ENCODE peak calls at places on chromosomes 2 and 18, in four cellular contexts. D is tibial nerve, F is neural progenitor cell, T is GM23338. S is an unnamed sample.

GRCh38 chr2:109367679-109368078 is 238.7 kb downstream of the SH3RF3 start:
- DNase-seq in D (no peak), F (no peak), T (no peak), S (no peak)

GRCh38 chr18:68916734-68917133 is 118.9 kb downstream of the CCDC102B start:
- DNase-seq in D (no peak), F (no peak), T (no peak), S (peak; percentile 75)

GRCh38 chr2:239246723-239247122 is 154.1 kb downstream of the HDAC4 start:
- DNase-seq in D (no peak), F (no peak), T (no peak), S (peak; percentile 70)

GRCh38 chr18:51668101-51668500 is 470.6 kb upstream of the MEX3C start:
- DNase-seq in D (peak; percentile 58), F (peak; percentile 78), T (peak; percentile 86), S (peak; percentile 28)

GRCh38 chr2:158221055-158222021 is 119.7 kb downstream of the UPP2 start:
- DNase-seq in D (no peak), F (no peak), T (no peak), S (no peak)

GRCh38 chr2:33267043-33267442 is 209.4 kb upstream of the RASGRP3 start:
- DNase-seq in D (no peak), F (no peak), T (no peak), S (no peak)

GRCh38 chr2:241088791-241089732 is 13.0 kb downstream of the MTERF4 start:
- DNase-seq in D (no peak), F (no peak), T (no peak), S (no peak)

GRCh38 chr2:176080540-176081355 is 3.0 kb downstream of the EVX2 start:
- DNase-seq in D (no peak), F (no peak), T (peak; percentile 51), S (no peak)

GRCh38 chr2:62145478-62146100 is 50.3 kb upstream of the B3GNT2 start:
- DNase-seq in D (no peak), F (no peak), T (no peak), S (no peak)

GRCh38 chr18:8987250-8987649 is 115.2 kb upstream of the NDUFV2 start:
- DNase-seq in D (no peak), F (no peak), T (no peak), S (peak; percentile 77)

GRCh38 chr2:28300921-28301341 is 91.7 kb upstream of the FOSL2 start:
- DNase-seq in D (no peak), F (no peak), T (no peak), S (no peak)

GRCh38 chr2:74778381-74779371 is 55.3 kb upstream of the HK2 start:
- DNase-seq in D (no peak), F (peak; percentile 87), T (peak; percentile 91), S (no peak)

GRCh38 chr18:50590625-50591024 is 30.7 kb downstream of the MAPK4 start:
- DNase-seq in D (no peak), F (no peak), T (no peak), S (no peak)

GRCh38 chr2:109213646-109214417 is 84.8 kb downstream of the SH3RF3 start:
- DNase-seq in D (no peak), F (no peak), T (no peak), S (peak; percentile 33)

GRCh38 chr2:29783696-29784095 is 137.7 kb downstream of the ALK start:
- DNase-seq in D (no peak), F (no peak), T (no peak), S (no peak)

GRCh38 chr2:232372231-232373208 is 6.0 kb upstream of the ALPP start:
- DNase-seq in D (no peak), F (no peak), T (no peak), S (peak; percentile 17)

GRCh38 chr2:101828267-101829017 is 130.9 kb downstream of the MAP4K4 start:
- DNase-seq in D (no peak), F (no peak), T (no peak), S (no peak)

GRCh38 chr2:46984642-46985476 is 69.3 kb upstream of the MCFD2 start:
- DNase-seq in D (peak; percentile 73), F (no peak), T (no peak), S (peak; percentile 92)

GRCh38 chr2:71531522-71532047 is 78.2 kb downstream of the DYSF start:
- DNase-seq in D (no peak), F (no peak), T (no peak), S (peak; percentile 95)

GRCh38 chr2:78699696-78700095 is 325.8 kb upstream of the REG3G start:
- DNase-seq in D (no peak), F (no peak), T (no peak), S (no peak)

GRCh38 chr2:17830053-17831034 is 14.1 kb downstream of the MSGN1 start:
- DNase-seq in D (peak; percentile 54), F (peak; percentile 93), T (peak; percentile 96), S (peak; percentile 75)

GRCh38 chr2:46487667-46488333 is 8.4 kb downstream of the TMEM247 start:
- DNase-seq in D (peak; percentile 54), F (no peak), T (peak; percentile 14), S (no peak)

GRCh38 chr2:184598313-184599053 is at the start of gene ZNF804A:
- DNase-seq in D (peak; percentile 41), F (peak; percentile 81), T (peak; percentile 55), S (peak; percentile 4)

GRCh38 chr2:172457606-172458005 is 30.2 kb downstream of the ITGA6 start:
- DNase-seq in D (no peak), F (no peak), T (no peak), S (no peak)

GRCh38 chr2:226273440-226273839 is 526.2 kb downstream of the IRS1 start:
- DNase-seq in D (no peak), F (no peak), T (no peak), S (no peak)

GRCh38 chr2:127107622-127107999 is 657 bp upstream of the BIN1 start:
- DNase-seq in D (no peak), F (no peak), T (peak; percentile 63), S (no peak)

GRCh38 chr2:144379891-144380311 is 140.0 kb downstream of the ZEB2 start:
- DNase-seq in D (no peak), F (peak; percentile 19), T (peak; percentile 5), S (no peak)

GRCh38 chr18:22844184-22844583 is 88.9 kb upstream of the RBBP8 start:
- DNase-seq in D (no peak), F (no peak), T (no peak), S (peak; percentile 82)

GRCh38 chr2:10482460-10482859 is 34.3 kb upstream of the ODC1 start:
- DNase-seq in D (no peak), F (no peak), T (no peak), S (no peak)

GRCh38 chr18:63339920-63340484 is 20.4 kb upstream of the BCL2 start:
- DNase-seq in D (peak; percentile 54), F (peak; percentile 86), T (peak; percentile 96), S (no peak)

GRCh38 chr18:53422896-53423295 is 801.6 kb downstream of the MBD2 start:
- DNase-seq in D (no peak), F (no peak), T (no peak), S (no peak)

GRCh38 chr2:200239216-200239615 is 67.3 kb upstream of the SPATS2L start:
- DNase-seq in D (no peak), F (no peak), T (no peak), S (no peak)

GRCh38 chr18:42072407-42072806 is 117.4 kb downstream of the PIK3C3 start:
- DNase-seq in D (no peak), F (no peak), T (peak; percentile 11), S (no peak)

GRCh38 chr2:120437604-120438000 is 91.7 kb downstream of the INHBB start:
- DNase-seq in D (no peak), F (no peak), T (no peak), S (no peak)

GRCh38 chr18:12890500-12890899 is 6.5 kb upstream of the PTPN2 start:
- DNase-seq in D (no peak), F (no peak), T (peak; percentile 56), S (no peak)

GRCh38 chr2:187581125-187581896 is 27.1 kb upstream of the TFPI start:
- DNase-seq in D (peak; percentile 51), F (peak; percentile 71), T (peak; percentile 83), S (peak; percentile 38)

GRCh38 chr2:206250041-206250897 is 24.2 kb upstream of the ZDBF2 start:
- DNase-seq in D (no peak), F (peak; percentile 70), T (peak; percentile 70), S (peak; percentile 28)

GRCh38 chr2:217932661-217933325 is 70.0 kb downstream of the TNS1 start:
- DNase-seq in D (no peak), F (peak; percentile 35), T (peak; percentile 39), S (no peak)
- TF ChIP-seq CTCF in D (no peak), F (peak; percentile 28), T (peak; percentile 51), S (no peak)

GRCh38 chr2:217741381-217741955 is 261.3 kb downstream of the TNS1 start:
- DNase-seq in D (no peak), F (no peak), T (no peak), S (no peak)
- H3K4me1 ChIP-seq in D (no peaks in the 10 kb centered on the region), F (no peaks in the 10 kb centered on the region), T (no peaks in the 10 kb centered on the region), S (no peaks in the 10 kb centered on the region)

GRCh38 chr18:31447530-31448191 is at the start of gene DSG3:
- DNase-seq in D (no peak), F (peak; percentile 9), T (peak; percentile 32), S (peak; percentile 91)

GRCh38 chr18:31444142-31444541 is 3.4 kb upstream of the DSG3 start:
- DNase-seq in D (no peak), F (no peak), T (no peak), S (no peak)

GRCh38 chr18:31446854-31447253 is 687 bp upstream of the DSG3 start:
- DNase-seq in D (no peak), F (no peak), T (no peak), S (no peak)

GRCh38 chr18:31450409-31450808 is 2.9 kb downstream of the DSG3 start:
- DNase-seq in D (no peak), F (no peak), T (no peak), S (peak; percentile 76)

GRCh38 chr18:31445908-31446307 is 1.6 kb upstream of the DSG3 start:
- DNase-seq in D (no peak), F (no peak), T (no peak), S (no peak)
- H3K27ac ChIP-seq in D (no peak overlapping the region), F (no peak overlapping the region), T (no peak overlapping the region), S (no peak overlapping the region)

DNA sequence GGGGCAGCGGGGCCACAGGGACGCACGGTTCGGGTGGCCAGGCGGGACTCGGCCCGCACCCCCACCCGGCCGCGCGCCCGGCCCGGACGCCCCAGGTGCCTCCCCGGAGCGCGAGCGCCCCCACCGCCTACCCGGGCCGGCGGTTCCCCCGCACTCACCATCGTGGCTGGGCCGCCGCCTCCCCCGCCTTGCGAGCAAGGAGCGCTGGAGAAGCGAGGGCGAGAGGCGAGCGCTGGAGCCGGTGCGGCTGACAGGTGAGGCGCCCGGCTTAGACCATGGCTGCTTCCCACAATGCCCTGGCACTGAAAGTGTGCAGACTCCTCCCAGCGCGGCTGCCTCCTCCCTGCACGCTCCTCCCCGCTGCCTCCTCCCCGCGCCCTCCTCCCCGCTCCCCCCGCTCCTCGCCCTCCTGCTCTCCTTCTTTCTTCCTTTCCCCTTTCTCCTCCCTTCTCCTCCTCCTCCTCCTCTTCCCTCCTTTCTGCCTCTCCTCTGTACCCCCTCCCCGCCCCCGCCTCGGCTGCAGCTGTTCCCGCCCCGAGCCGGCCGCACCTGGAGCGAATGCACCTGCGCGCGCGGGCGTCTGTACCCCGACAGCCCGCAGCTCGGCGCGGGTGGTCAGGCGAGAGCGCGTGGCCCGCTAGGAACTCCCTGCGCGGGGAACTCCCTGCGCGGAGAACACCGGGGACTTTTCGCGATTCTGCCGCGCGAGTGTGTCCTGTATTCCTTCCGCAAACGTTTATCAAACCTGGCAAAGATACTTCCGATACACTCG is at the start of gene AP1S3:
- DNase-seq in D (peak; percentile 19), F (peak; percentile 87), T (peak; percentile 95), S (peak; percentile 71)
- TF ChIP-seq CTCF in D (no peak), F (peak; percentile 19), T (peak; percentile 30), S (peak; percentile 37)

GRCh38 chr2:37321029-37321682 is 3.5 kb downstream of the PRKD3 start:
- DNase-seq in D (no peak), F (no peak), T (no peak), S (no peak)
- H3K4me1 ChIP-seq in D (no peaks in the 10 kb centered on the region), F (peaks cover 35% of the 10 kb centered on the region), T (peaks cover 38% of the 10 kb centered on the region), S (peaks cover 26% of the 10 kb centered on the region)

GRCh38 chr2:179273461-179273962 is 8.9 kb upstream of the SESTD1 start:
- DNase-seq in D (no peak), F (no peak), T (no peak), S (no peak)
- H3K27ac ChIP-seq in D (peak overlapping the region; percentile 85), F (no peak overlapping the region), T (no peak overlapping the region), S (no peak overlapping the region)

S was measured in foreskin keratinocyte.